ENCODE peak calls at places on chromosomes 11 and 22, in seven cellular contexts. L is tibial artery; Y is uterus; V is naive thymus-derived CD4-positive, alpha-beta T cell; P is aorta; W is stomach; K is gastrocnemius medialis. Q is an unnamed sample. For H3K4me1, the result is how much of the 10 kb centered on the place peaks cover.

GRCh38 chr11:35167451-35167954 is 28.5 kb downstream of the CD44 start:
- DNase-seq in L (peak), Y (peak), V (no peak), P (peak), W (no peak), K (peak), Q (no peak)

GRCh38 chr11:83523676-83524075 is 237.5 kb upstream of the CCDC90B start:
- DNase-seq in L (no peak), Y (no peak), V (no peak), P (no peak), W (no peak), K (no peak), Q (no peak)

GRCh38 chr22:33326540-33327295 is 268.5 kb upstream of the SYN3 start:
- DNase-seq in L (no peak), Y (no peak), V (no peak), P (no peak), W (no peak), K (no peak), Q (no peak)

GRCh38 chr11:17596711-17597110 is 49.7 kb downstream of the OTOG start:
- DNase-seq in L (peak), Y (no peak), V (no peak), P (peak), W (peak), K (no peak), Q (no peak)

GRCh38 chr11:19359425-19360000 is 118.8 kb upstream of the E2F8 start:
- DNase-seq in L (no peak), Y (no peak), V (no peak), P (no peak), W (no peak), K (no peak), Q (no peak)

GRCh38 chr11:12088047-12088481 is 22.3 kb upstream of the MICAL2 start:
- DNase-seq in L (peak), Y (no peak), V (no peak), P (peak), W (no peak), K (peak), Q (no peak)

GRCh38 chr11:118921929-118922744 is 3.6 kb downstream of the BCL9L start:
- DNase-seq in L (peak), Y (peak), V (no peak), P (peak), W (peak), K (peak), Q (peak)

GRCh38 chr11:68255526-68255925 is 16.2 kb downstream of the C11orf24 start:
- DNase-seq in L (no peak), Y (no peak), V (no peak), P (no peak), W (no peak), K (peak), Q (no peak)

GRCh38 chr11:61787928-61788491 is 4.4 kb downstream of the TMEM258 start:
- DNase-seq in L (no peak), Y (no peak), V (no peak), P (no peak), W (peak), K (no peak), Q (peak)

GRCh38 chr11:63851354-63851753 is 12.4 kb downstream of the MARK2 start:
- DNase-seq in L (no peak), Y (no peak), V (no peak), P (no peak), W (no peak), K (no peak), Q (no peak)

GRCh38 chr11:1326435-1327063 is 17.1 kb upstream of the TOLLIP start:
- DNase-seq in L (no peak), Y (no peak), V (no peak), P (no peak), W (no peak), K (no peak), Q (no peak)

GRCh38 chr11:120710354-120711187 is 199.0 kb downstream of the GRIK4 start:
- DNase-seq in L (no peak), Y (peak), V (no peak), P (no peak), W (no peak), K (peak), Q (peak)

GRCh38 chr22:44181912-44182590 is 1.3 kb downstream of the PARVG start:
- DNase-seq in L (no peak), Y (no peak), V (no peak), P (peak), W (no peak), K (no peak), Q (no peak)

GRCh38 chr22:37735054-37735453 is 38.2 kb downstream of the TRIOBP start:
- DNase-seq in L (no peak), Y (no peak), V (no peak), P (peak), W (peak), K (peak), Q (peak)

GRCh38 chr11:27296406-27296994 is 66.5 kb downstream of the CCDC34 start:
- DNase-seq in L (no peak), Y (no peak), V (no peak), P (no peak), W (no peak), K (no peak), Q (peak)

GRCh38 chr11:2539761-2540520 is 95.1 kb downstream of the KCNQ1 start:
- DNase-seq in L (peak), Y (no peak), V (no peak), P (peak), W (no peak), K (no peak), Q (peak)

GRCh38 chr22:40181323-40181722 is 3.6 kb downstream of the TNRC6B start:
- DNase-seq in L (no peak), Y (no peak), V (no peak), P (no peak), W (no peak), K (no peak), Q (no peak)
- H3K4me1 ChIP-seq in L (under half), Y (under half), V (under half), P (under half), W (half or more), K (half or more), Q (under half)

GRCh38 chr11:45895553-45896259 is 10.3 kb downstream of the MAPK8IP1 start:
- DNase-seq in L (no peak), Y (no peak), V (no peak), P (no peak), W (no peak), K (no peak), Q (no peak)
- H3K4me1 ChIP-seq in L (under half), Y (under half), V (under half), P (under half), W (under half), K (under half), Q (under half)

DNA sequence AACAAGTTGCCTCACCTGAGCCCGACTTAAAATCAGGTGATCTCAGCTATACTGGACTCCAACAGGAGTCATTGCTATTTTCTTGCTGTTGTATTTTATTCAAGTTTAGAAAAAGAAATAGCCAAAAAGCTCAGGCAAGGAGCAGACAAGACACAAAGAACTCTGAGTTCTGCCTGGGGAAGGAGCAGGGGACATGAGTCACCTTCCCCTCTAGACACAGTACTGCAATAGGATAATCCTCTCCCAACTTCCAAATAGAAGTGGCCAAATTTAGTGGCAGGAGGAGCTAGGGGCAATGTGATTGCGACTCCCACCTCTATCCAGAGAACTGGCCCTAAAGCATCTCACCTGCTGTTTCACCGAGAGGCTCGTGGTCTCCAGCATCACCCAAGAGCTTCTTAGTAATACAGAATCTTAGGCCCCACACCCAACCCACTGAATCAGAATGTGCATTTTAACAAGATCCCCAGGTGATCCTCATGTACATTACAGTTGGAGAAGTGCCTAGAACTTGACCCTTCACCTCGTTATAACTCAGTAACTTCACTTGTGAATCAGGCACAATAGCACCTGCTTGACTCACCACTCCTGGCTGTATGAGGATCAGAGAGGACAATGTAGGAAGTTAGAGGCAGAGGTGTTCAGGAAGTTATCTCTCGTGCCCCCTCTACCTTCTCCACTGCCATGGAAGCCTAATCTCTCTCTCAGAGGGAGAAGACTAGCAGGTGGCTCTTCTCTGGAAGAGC is 56.8 kb upstream of the FBXO3 start:
- DNase-seq in L (no peak), Y (no peak), V (no peak), P (no peak), W (no peak), K (no peak), Q (no peak)
- H3K4me1 ChIP-seq in L (under half), Y (under half), V (under half), P (under half), W (under half), K (under half), Q (under half)

DNA sequence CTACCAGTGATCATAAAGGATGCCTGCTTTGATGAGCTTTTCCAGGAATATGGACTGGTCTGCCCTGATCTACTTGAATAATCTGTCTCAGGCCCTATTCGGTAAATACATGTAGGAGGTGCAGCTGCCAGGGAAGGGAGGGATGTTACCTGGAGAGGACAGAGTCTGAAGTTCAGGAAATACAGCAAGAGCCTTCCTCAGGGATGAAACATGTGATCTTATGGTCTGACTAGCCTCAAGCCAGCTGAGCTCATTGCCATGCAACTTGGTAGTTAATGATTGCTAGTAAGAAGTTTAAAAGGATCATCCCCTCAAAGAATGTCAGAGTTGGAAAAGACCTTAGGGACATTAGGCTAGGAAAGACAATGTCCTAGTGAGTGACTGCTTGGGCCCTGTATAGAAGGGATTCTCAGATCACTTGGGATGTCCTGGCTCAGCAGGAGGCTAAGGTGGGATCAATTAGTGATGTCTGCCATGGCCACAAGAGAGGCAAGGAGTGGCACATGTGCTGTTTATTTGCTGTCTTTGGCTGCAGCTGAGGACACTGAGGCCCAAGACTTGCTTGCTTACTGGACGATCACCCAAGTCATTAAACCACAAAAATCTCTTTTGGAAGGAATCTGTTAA is 18.5 kb downstream of the PTPRJ start:
- DNase-seq in L (peak), Y (no peak), V (no peak), P (no peak), W (no peak), K (no peak), Q (no peak)
- H3K4me1 ChIP-seq in L (under half), Y (under half), V (half or more), P (under half), W (under half), K (under half), Q (under half)

Q was measured in neural progenitor cell.